ENCODE peak calls at places on chromosomes 12 and 14, in seven cellular contexts. One of them, this sample, is unnamed.

GRCh38 chr14:91396959-91397815 is 20.4 kb downstream of the CCDC88C start:
- DNase-seq in heart left ventricle: no peak
- DNase-seq in tibial artery: no peak
- DNase-seq in GM04504: no peak
- DNase-seq in SK-N-SH: no peak
- DNase-seq in neural crest cell: no peak
- DNase-seq in iris pigment epithelial cell: no peak
- DNase-seq in this sample: no peak

GRCh38 chr12:91574391-91574790 is 391.8 kb upstream of the DCN start:
- DNase-seq in tibial artery: no peak
- DNase-seq in heart left ventricle: no peak
- DNase-seq in GM04504: no peak
- DNase-seq in SK-N-SH: no peak
- DNase-seq in iris pigment epithelial cell: no peak
- DNase-seq in neural crest cell: no peak
- DNase-seq in this sample: no peak

GRCh38 chr12:26018926-26019325 is 60.4 kb downstream of the RASSF8 start:
- DNase-seq in iris pigment epithelial cell: peak; percentile 60
- DNase-seq in heart left ventricle: no peak
- DNase-seq in tibial artery: no peak
- DNase-seq in GM04504: no peak
- DNase-seq in SK-N-SH: no peak
- DNase-seq in neural crest cell: no peak
- DNase-seq in this sample: no peak

GRCh38 chr14:103753809-103754208 is 38.2 kb downstream of the ZFYVE21 start:
- DNase-seq in SK-N-SH: no peak
- DNase-seq in tibial artery: no peak
- DNase-seq in heart left ventricle: no peak
- DNase-seq in iris pigment epithelial cell: no peak
- DNase-seq in neural crest cell: no peak
- DNase-seq in GM04504: no peak
- DNase-seq in this sample: no peak

GRCh38 chr14:84643438-84643837 is 886.5 kb upstream of the FLRT2 start:
- DNase-seq in neural crest cell: no peak
- DNase-seq in iris pigment epithelial cell: no peak
- DNase-seq in GM04504: no peak
- DNase-seq in tibial artery: no peak
- DNase-seq in heart left ventricle: no peak
- DNase-seq in SK-N-SH: no peak
- DNase-seq in this sample: no peak

GRCh38 chr12:57489157-57489641 is 1.3 kb downstream of the MARS1 start:
- DNase-seq in heart left ventricle: no peak
- DNase-seq in GM04504: no peak
- DNase-seq in neural crest cell: no peak
- DNase-seq in tibial artery: no peak
- DNase-seq in iris pigment epithelial cell: peak; percentile 41
- DNase-seq in SK-N-SH: no peak
- DNase-seq in this sample: no peak

GRCh38 chr12:28173440-28173839 is 16.8 kb upstream of the CCDC91 start:
- DNase-seq in GM04504: no peak
- DNase-seq in SK-N-SH: no peak
- DNase-seq in neural crest cell: no peak
- DNase-seq in heart left ventricle: no peak
- DNase-seq in iris pigment epithelial cell: no peak
- DNase-seq in tibial artery: no peak
- DNase-seq in this sample: no peak

GRCh38 chr14:104442107-104442551 is 137.4 kb upstream of the C14orf180 start:
- DNase-seq in tibial artery: peak; percentile 15
- DNase-seq in GM04504: no peak
- DNase-seq in SK-N-SH: peak; percentile 33
- DNase-seq in iris pigment epithelial cell: no peak
- DNase-seq in heart left ventricle: peak; percentile 51
- DNase-seq in neural crest cell: no peak
- DNase-seq in this sample: peak; percentile 57

GRCh38 chr12:103326190-103326589 is 169.6 kb downstream of the C12orf42 start:
- DNase-seq in iris pigment epithelial cell: no peak
- DNase-seq in SK-N-SH: peak; percentile 27
- DNase-seq in GM04504: no peak
- DNase-seq in heart left ventricle: no peak
- DNase-seq in neural crest cell: no peak
- DNase-seq in tibial artery: no peak
- DNase-seq in this sample: no peak

GRCh38 chr12:43329381-43329780 is 222.6 kb downstream of the ADAMTS20 start:
- DNase-seq in neural crest cell: no peak
- DNase-seq in tibial artery: no peak
- DNase-seq in heart left ventricle: no peak
- DNase-seq in GM04504: no peak
- DNase-seq in iris pigment epithelial cell: no peak
- DNase-seq in SK-N-SH: no peak
- DNase-seq in this sample: no peak